ENCODE peak calls at places on chromosomes 2 and 18, in six cellular contexts. One of them, this sample, is unnamed.

GRCh38 chr2:50607746-50608145 is 424.2 kb downstream of the NRXN1 start:
- DNase-seq in BJ: no peak
- DNase-seq in lower lobe of right lung: no peak
- DNase-seq in uterus: no peak
- DNase-seq in IMR-90: no peak
- DNase-seq in HCT116: no peak
- DNase-seq in this sample: no peak

GRCh38 chr2:236642125-236642524 is 72.5 kb downstream of the ACKR3 start:
- DNase-seq in BJ: no peak
- DNase-seq in lower lobe of right lung: no peak
- DNase-seq in uterus: peak; percentile 28
- DNase-seq in IMR-90: no peak
- DNase-seq in HCT116: no peak
- DNase-seq in this sample: no peak

GRCh38 chr2:242052421-242052820 is 182.9 kb downstream of the RTP5 start:
- DNase-seq in BJ: no peak
- DNase-seq in lower lobe of right lung: no peak
- DNase-seq in uterus: no peak
- DNase-seq in IMR-90: no peak
- DNase-seq in HCT116: no peak
- DNase-seq in this sample: no peak

GRCh38 chr2:46487667-46488333 is 8.4 kb downstream of the TMEM247 start:
- DNase-seq in BJ: peak; percentile 63
- DNase-seq in lower lobe of right lung: peak; percentile 74
- DNase-seq in uterus: peak; percentile 78
- DNase-seq in IMR-90: peak; percentile 80
- DNase-seq in HCT116: no peak
- DNase-seq in this sample: peak; percentile 83

GRCh38 chr2:234861841-234862735 is 89.7 kb upstream of the SH3BP4 start:
- DNase-seq in BJ: no peak
- DNase-seq in lower lobe of right lung: no peak
- DNase-seq in uterus: no peak
- DNase-seq in IMR-90: no peak
- DNase-seq in HCT116: no peak
- DNase-seq in this sample: peak; percentile 31

GRCh38 chr2:175807031-175807873 is 194.8 kb downstream of the LNPK start:
- DNase-seq in BJ: peak; percentile 31
- DNase-seq in lower lobe of right lung: no peak
- DNase-seq in uterus: no peak
- DNase-seq in IMR-90: peak; percentile 16
- DNase-seq in HCT116: no peak
- DNase-seq in this sample: no peak

GRCh38 chr2:70141754-70142589 is 48.8 kb downstream of the C2orf42 start:
- DNase-seq in BJ: no peak
- DNase-seq in lower lobe of right lung: peak; percentile 89
- DNase-seq in uterus: no peak
- DNase-seq in IMR-90: peak; percentile 38
- DNase-seq in HCT116: peak; percentile 32
- DNase-seq in this sample: no peak

GRCh38 chr2:30620102-30620501 is 173.1 kb downstream of the LCLAT1 start:
- DNase-seq in BJ: no peak
- DNase-seq in lower lobe of right lung: no peak
- DNase-seq in uterus: no peak
- DNase-seq in IMR-90: no peak
- DNase-seq in HCT116: no peak
- DNase-seq in this sample: no peak

GRCh38 chr2:225570000-225570399 is 170.5 kb downstream of the NYAP2 start:
- DNase-seq in BJ: no peak
- DNase-seq in lower lobe of right lung: no peak
- DNase-seq in uterus: no peak
- DNase-seq in IMR-90: no peak
- DNase-seq in HCT116: no peak
- DNase-seq in this sample: no peak

GRCh38 chr2:191740016-191740419 is 62.1 kb downstream of the NABP1 start:
- DNase-seq in BJ: no peak
- DNase-seq in lower lobe of right lung: no peak
- DNase-seq in uterus: no peak
- DNase-seq in IMR-90: no peak
- DNase-seq in HCT116: no peak
- DNase-seq in this sample: no peak

GRCh38 chr2:102770506-102770905 is 8.7 kb downstream of the TMEM182 start:
- DNase-seq in BJ: no peak
- DNase-seq in lower lobe of right lung: no peak
- DNase-seq in uterus: no peak
- DNase-seq in IMR-90: peak; percentile 35
- DNase-seq in HCT116: no peak
- DNase-seq in this sample: peak; percentile 31

GRCh38 chr2:239000500-239001073 is 152.7 kb downstream of the TWIST2 start:
- DNase-seq in BJ: no peak
- DNase-seq in lower lobe of right lung: no peak
- DNase-seq in uterus: no peak
- DNase-seq in IMR-90: no peak
- DNase-seq in HCT116: no peak
- DNase-seq in this sample: no peak

GRCh38 chr2:149732730-149733290 is 145.2 kb upstream of the MMADHC start:
- DNase-seq in BJ: no peak
- DNase-seq in lower lobe of right lung: no peak
- DNase-seq in uterus: no peak
- DNase-seq in IMR-90: no peak
- DNase-seq in HCT116: no peak
- DNase-seq in this sample: no peak

GRCh38 chr2:72367530-72368225 is 220.0 kb upstream of the CYP26B1 start:
- DNase-seq in BJ: peak; percentile 30
- DNase-seq in lower lobe of right lung: peak; percentile 58
- DNase-seq in uterus: no peak
- DNase-seq in IMR-90: peak; percentile 90
- DNase-seq in HCT116: peak; percentile 82
- DNase-seq in this sample: peak; percentile 98

GRCh38 chr18:79337620-79338019 is 58.1 kb upstream of the NFATC1 start:
- DNase-seq in BJ: no peak
- DNase-seq in lower lobe of right lung: no peak
- DNase-seq in uterus: no peak
- DNase-seq in IMR-90: no peak
- DNase-seq in HCT116: no peak
- DNase-seq in this sample: no peak

DNA sequence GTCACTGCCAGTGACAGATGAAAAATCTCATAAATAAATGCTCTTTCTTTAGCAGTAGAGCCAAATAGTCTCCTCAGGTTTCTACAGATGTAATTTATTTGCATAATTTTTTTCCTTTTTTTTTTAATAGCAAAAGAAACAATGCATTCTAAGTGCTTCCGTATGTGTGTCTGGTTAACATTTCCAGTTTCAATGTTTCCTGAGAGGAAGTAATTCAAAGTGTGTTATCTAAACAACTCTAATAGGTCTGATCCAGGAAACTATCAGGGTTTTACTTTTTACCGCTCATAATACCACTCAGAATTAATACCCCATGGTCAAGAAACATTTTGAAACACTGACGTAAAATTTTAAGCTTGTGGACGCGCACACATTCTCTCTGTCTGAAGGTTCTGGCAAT is 108.5 kb downstream of the MEP1B start:
- DNase-seq in BJ: no peak
- DNase-seq in lower lobe of right lung: no peak
- DNase-seq in uterus: no peak
- DNase-seq in IMR-90: no peak
- DNase-seq in HCT116: no peak
- DNase-seq in this sample: peak; percentile 56
- H3K4me3 ChIP-seq in BJ: no peak overlapping the region
- H3K4me3 ChIP-seq in lower lobe of right lung: no peak overlapping the region
- H3K4me3 ChIP-seq in uterus: no peak overlapping the region
- H3K4me3 ChIP-seq in IMR-90: no peak overlapping the region
- H3K4me3 ChIP-seq in HCT116: no peak overlapping the region
- H3K4me3 ChIP-seq in this sample: no peak overlapping the region

GRCh38 chr2:232982926-232983668 is 30.0 kb downstream of the NGEF start:
- DNase-seq in BJ: no peak
- DNase-seq in lower lobe of right lung: no peak
- DNase-seq in uterus: no peak
- DNase-seq in IMR-90: no peak
- DNase-seq in HCT116: no peak
- DNase-seq in this sample: no peak
- TF ChIP-seq CTCF in BJ: peak; percentile 3
- TF ChIP-seq CTCF in lower lobe of right lung: no peak
- TF ChIP-seq CTCF in uterus: no peak
- TF ChIP-seq CTCF in IMR-90: no peak
- TF ChIP-seq CTCF in HCT116: peak; percentile 31
- TF ChIP-seq CTCF in this sample: no peak

GRCh38 chr2:12714391-12715221 is 2.1 kb upstream of the TRIB2 start:
- DNase-seq in BJ: no peak
- DNase-seq in lower lobe of right lung: no peak
- DNase-seq in uterus: no peak
- DNase-seq in IMR-90: peak; percentile 35
- DNase-seq in HCT116: no peak
- DNase-seq in this sample: peak; percentile 73

GRCh38 chr2:12717191-12717987 is 653 bp downstream of the TRIB2 start:
- DNase-seq in BJ: no peak
- DNase-seq in lower lobe of right lung: peak; percentile 76
- DNase-seq in uterus: peak; percentile 62
- DNase-seq in IMR-90: peak; percentile 61
- DNase-seq in HCT116: no peak
- DNase-seq in this sample: peak; percentile 83

GRCh38 chr2:12716250-12717190 is at the start of gene TRIB2:
- DNase-seq in BJ: no peak
- DNase-seq in lower lobe of right lung: peak; percentile 91
- DNase-seq in uterus: peak; percentile 88
- DNase-seq in IMR-90: peak; percentile 84
- DNase-seq in HCT116: peak; percentile 61
- DNase-seq in this sample: peak; percentile 88

GRCh38 chr2:12715258-12715865 is 1.4 kb upstream of the TRIB2 start:
- DNase-seq in BJ: no peak
- DNase-seq in lower lobe of right lung: no peak
- DNase-seq in uterus: no peak
- DNase-seq in IMR-90: no peak
- DNase-seq in HCT116: no peak
- DNase-seq in this sample: no peak

GRCh38 chr2:12715878-12716249 is 872 bp upstream of the TRIB2 start:
- DNase-seq in BJ: no peak
- DNase-seq in lower lobe of right lung: peak; percentile 86
- DNase-seq in uterus: peak; percentile 81
- DNase-seq in IMR-90: peak; percentile 78
- DNase-seq in HCT116: peak; percentile 65
- DNase-seq in this sample: peak; percentile 89
- H3K4me3 ChIP-seq in BJ: peak overlapping the region; percentile 77
- H3K4me3 ChIP-seq in lower lobe of right lung: peak overlapping the region; percentile 88
- H3K4me3 ChIP-seq in uterus: peak overlapping the region; percentile 80
- H3K4me3 ChIP-seq in IMR-90: peak overlapping the region; percentile 65
- H3K4me3 ChIP-seq in HCT116: peak overlapping the region; percentile 66
- H3K4me3 ChIP-seq in this sample: peak overlapping the region; percentile 58

GRCh38 chr18:65567372-65567771 is 183.4 kb upstream of the CDH7 start:
- DNase-seq in BJ: no peak
- DNase-seq in lower lobe of right lung: no peak
- DNase-seq in uterus: no peak
- DNase-seq in IMR-90: no peak
- DNase-seq in HCT116: no peak
- DNase-seq in this sample: peak; percentile 4
- TF ChIP-seq CTCF in BJ: no peak
- TF ChIP-seq CTCF in lower lobe of right lung: peak; percentile 15
- TF ChIP-seq CTCF in uterus: no peak
- TF ChIP-seq CTCF in IMR-90: no peak
- TF ChIP-seq CTCF in HCT116: no peak
- TF ChIP-seq CTCF in this sample: no peak

DNA sequence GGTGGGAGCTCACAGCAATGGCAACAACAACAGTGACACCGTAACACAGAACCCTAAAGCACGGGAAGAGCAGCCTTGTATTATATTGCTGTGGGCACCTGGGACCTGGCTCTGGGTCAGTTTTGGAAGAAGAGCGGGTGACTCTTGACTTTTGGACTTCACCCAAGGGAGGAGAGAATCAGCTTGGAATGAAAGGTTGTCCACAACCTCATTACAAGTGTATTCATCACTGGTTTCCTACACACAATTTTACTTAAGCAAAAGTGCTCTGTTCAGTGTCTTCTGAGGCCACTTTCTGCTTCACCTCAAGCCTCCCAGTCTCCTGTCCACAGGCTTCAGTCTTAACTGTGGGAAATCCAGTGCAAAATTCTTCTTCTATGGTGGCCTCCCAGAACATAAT is 263.8 kb downstream of the KCNE4 start:
- DNase-seq in BJ: no peak
- DNase-seq in lower lobe of right lung: no peak
- DNase-seq in uterus: no peak
- DNase-seq in IMR-90: peak; percentile 12
- DNase-seq in HCT116: no peak
- DNase-seq in this sample: no peak
- H3K4me3 ChIP-seq in BJ: no peak overlapping the region
- H3K4me3 ChIP-seq in lower lobe of right lung: no peak overlapping the region
- H3K4me3 ChIP-seq in uterus: no peak overlapping the region
- H3K4me3 ChIP-seq in IMR-90: no peak overlapping the region
- H3K4me3 ChIP-seq in HCT116: no peak overlapping the region
- H3K4me3 ChIP-seq in this sample: no peak overlapping the region

GRCh38 chr2:20600756-20601325 is 50.1 kb downstream of the HS1BP3 start:
- DNase-seq in BJ: no peak
- DNase-seq in lower lobe of right lung: no peak
- DNase-seq in uterus: no peak
- DNase-seq in IMR-90: no peak
- DNase-seq in HCT116: no peak
- DNase-seq in this sample: peak; percentile 61
- TF ChIP-seq CTCF in BJ: peak; percentile 42
- TF ChIP-seq CTCF in lower lobe of right lung: peak; percentile 37
- TF ChIP-seq CTCF in uterus: peak; percentile 28
- TF ChIP-seq CTCF in IMR-90: peak; percentile 54
- TF ChIP-seq CTCF in HCT116: peak; percentile 34
- TF ChIP-seq CTCF in this sample: no peak

DNA sequence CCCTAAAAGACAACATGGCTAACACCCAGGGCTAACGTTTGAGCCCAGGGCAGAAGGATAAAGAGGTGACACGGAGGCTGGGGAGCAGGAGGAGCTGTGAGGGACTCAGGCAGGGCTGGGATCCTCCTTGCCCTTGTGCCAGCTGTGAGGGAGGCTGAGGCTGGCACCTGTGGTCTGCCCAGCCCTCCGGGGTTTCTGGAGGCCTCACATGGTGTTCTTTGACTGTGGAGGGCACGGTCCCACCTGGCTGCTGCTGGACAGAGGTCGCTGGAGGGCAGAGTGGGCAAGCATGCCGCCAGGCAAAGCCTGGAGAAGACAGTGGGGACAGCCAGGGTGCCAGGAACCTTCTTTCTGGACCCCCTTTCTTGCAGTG is 26.8 kb upstream of the CNNM3 start:
- DNase-seq in BJ: no peak
- DNase-seq in lower lobe of right lung: no peak
- DNase-seq in uterus: no peak
- DNase-seq in IMR-90: no peak
- DNase-seq in HCT116: no peak
- DNase-seq in this sample: no peak
- H3K4me3 ChIP-seq in BJ: no peak overlapping the region
- H3K4me3 ChIP-seq in lower lobe of right lung: no peak overlapping the region
- H3K4me3 ChIP-seq in uterus: no peak overlapping the region
- H3K4me3 ChIP-seq in IMR-90: no peak overlapping the region
- H3K4me3 ChIP-seq in HCT116: no peak overlapping the region
- H3K4me3 ChIP-seq in this sample: no peak overlapping the region

GRCh38 chr18:74063023-74063422 is 84.6 kb downstream of the FBXO15 start:
- DNase-seq in BJ: no peak
- DNase-seq in lower lobe of right lung: no peak
- DNase-seq in uterus: no peak
- DNase-seq in IMR-90: no peak
- DNase-seq in HCT116: no peak
- DNase-seq in this sample: no peak
- TF ChIP-seq CTCF in BJ: no peak
- TF ChIP-seq CTCF in lower lobe of right lung: no peak
- TF ChIP-seq CTCF in uterus: no peak
- TF ChIP-seq CTCF in IMR-90: no peak
- TF ChIP-seq CTCF in HCT116: no peak
- TF ChIP-seq CTCF in this sample: no peak